ENCODE peak calls at places on chromosomes 3 and 15, in nine cellular contexts. N is transverse colon, Y is upper lobe of left lung, F is GM23338, D is breast epithelium, U is K562, I is HL-60, B is spleen, J is sigmoid colon. K is an unnamed sample.

GRCh38 chr3:23480324-23480704 is 277.2 kb downstream of the UBE2E2 start:
- DNase-seq in F (no peak), J (no peak), D (no peak), N (no peak), U (no peak), I (no peak), Y (no peak), B (no peak), K (no peak)

GRCh38 chr3:169923189-169923588 is 11.8 kb downstream of the SAMD7 start:
- DNase-seq in Y (peak), D (no peak), N (peak), I (no peak), U (no peak), B (no peak), F (no peak), J (no peak), K (no peak)

GRCh38 chr15:40238481-40238926 is 359 bp upstream of the PAK6 start:
- DNase-seq in F (peak), B (no peak), Y (no peak), U (peak), D (no peak), N (no peak), I (no peak), J (peak), K (no peak)

GRCh38 chr3:119181765-119182164 is 8.4 kb downstream of the UPK1B start:
- DNase-seq in Y (no peak), J (no peak), N (no peak), B (no peak), U (no peak), I (no peak), F (peak), D (no peak), K (no peak)

GRCh38 chr3:165640970-165641369 is 196.3 kb downstream of the BCHE start:
- DNase-seq in I (no peak), F (no peak), U (no peak), N (no peak), B (no peak), D (no peak), J (no peak), Y (no peak), K (no peak)

GRCh38 chr3:158742861-158743260 is 10.6 kb upstream of the RARRES1 start:
- DNase-seq in J (no peak), N (no peak), I (no peak), B (no peak), U (no peak), F (no peak), D (no peak), Y (no peak), K (no peak)

GRCh38 chr15:92545996-92546395 is 109.6 kb downstream of the FAM174B start:
- DNase-seq in B (no peak), J (no peak), D (no peak), N (no peak), F (no peak), Y (no peak), U (no peak), I (no peak), K (no peak)

GRCh38 chr15:54722342-54722986 is 474.3 kb downstream of the RSL24D1 start:
- DNase-seq in Y (no peak), J (no peak), F (no peak), N (no peak), U (no peak), B (no peak), D (no peak), I (no peak), K (no peak)

GRCh38 chr3:56819016-56819809 is 17.5 kb upstream of the ARHGEF3 start:
- DNase-seq in F (no peak), Y (no peak), J (no peak), B (no peak), N (no peak), D (no peak), I (no peak), U (no peak), K (no peak)

GRCh38 chr3:53585042-53585441 is 90.6 kb downstream of the CACNA1D start:
- DNase-seq in Y (no peak), D (no peak), B (no peak), N (no peak), I (no peak), U (no peak), F (no peak), J (no peak), K (no peak)

GRCh38 chr3:185204894-185205293 is 49.0 kb downstream of the EHHADH start:
- DNase-seq in D (no peak), Y (no peak), J (no peak), B (no peak), F (no peak), U (no peak), N (no peak), I (no peak), K (no peak)

GRCh38 chr3:152357587-152357986 is 88.9 kb downstream of the MBNL1 start:
- DNase-seq in J (no peak), B (no peak), N (no peak), Y (no peak), I (no peak), F (no peak), D (no peak), U (no peak), K (no peak)

GRCh38 chr3:31132132-31132769 is 237.8 kb upstream of the GADL1 start:
- DNase-seq in I (no peak), J (no peak), Y (no peak), D (no peak), N (no peak), B (no peak), F (peak), U (peak), K (no peak)

GRCh38 chr15:83379574-83379973 is 67.6 kb upstream of the SH3GL3 start:
- DNase-seq in Y (no peak), D (no peak), B (no peak), U (no peak), F (peak), I (no peak), N (no peak), J (no peak), K (no peak)

GRCh38 chr15:82103500-82103899 is 57.7 kb upstream of the MEX3B start:
- DNase-seq in J (no peak), Y (no peak), I (no peak), D (no peak), B (no peak), U (no peak), N (no peak), F (no peak), K (no peak)

GRCh38 chr15:38024293-38025091 is 90.1 kb downstream of the TMCO5A start:
- DNase-seq in B (no peak), N (no peak), F (no peak), I (no peak), D (no peak), U (no peak), J (no peak), Y (no peak), K (no peak)

GRCh38 chr3:185362850-185363661 is at the start of gene MAP3K13:
- DNase-seq in I (peak), U (peak), B (peak), J (peak), Y (peak), F (peak), D (peak), N (peak), K (peak)

GRCh38 chr15:82571722-82572222 is 31.5 kb upstream of the RPS17 start:
- DNase-seq in B (no peak), I (no peak), F (peak), D (peak), N (peak), J (peak), U (peak), Y (peak), K (peak)

GRCh38 chr3:29430558-29430971 is 149.7 kb downstream of the RBMS3 start:
- DNase-seq in F (peak), U (no peak), D (no peak), B (no peak), N (no peak), Y (no peak), I (no peak), J (no peak), K (no peak)

GRCh38 chr15:77032647-77033416 is 37.9 kb downstream of the PSTPIP1 start:
- DNase-seq in D (peak), B (peak), J (peak), I (no peak), N (peak), U (no peak), F (no peak), Y (peak), K (no peak)

GRCh38 chr3:39146083-39146501 is 7.3 kb downstream of the CSRNP1 start:
- DNase-seq in D (no peak), B (no peak), Y (peak), U (no peak), I (no peak), J (peak), N (peak), F (no peak), K (peak)

GRCh38 chr3:107199962-107200465 is 177.2 kb upstream of the CCDC54 start:
- DNase-seq in D (no peak), B (no peak), N (no peak), I (no peak), U (no peak), F (no peak), J (no peak), Y (no peak), K (no peak)

GRCh38 chr15:67163180-67163579 is 91.3 kb downstream of the AAGAB start:
- DNase-seq in U (no peak), J (peak), N (no peak), I (no peak), F (no peak), B (no peak), Y (no peak), D (no peak), K (no peak)

GRCh38 chr3:28752290-28752689 is 403.7 kb upstream of the AZI2 start:
- DNase-seq in I (no peak), N (no peak), J (no peak), Y (no peak), B (no peak), D (no peak), U (no peak), F (no peak), K (no peak)

GRCh38 chr15:41936155-41936554 is 36.2 kb downstream of the EHD4 start:
- DNase-seq in U (no peak), D (no peak), Y (no peak), N (no peak), B (no peak), I (no peak), F (no peak), J (peak), K (no peak)

GRCh38 chr3:69458798-69459197 is 72.9 kb upstream of the FRMD4B start:
- DNase-seq in Y (no peak), B (no peak), I (no peak), J (no peak), F (no peak), U (no peak), N (no peak), D (no peak), K (no peak)

GRCh38 chr3:87997298-87997697 is 61.5 kb downstream of the CGGBP1 start:
- DNase-seq in U (no peak), Y (peak), B (no peak), J (no peak), D (no peak), I (no peak), N (peak), F (no peak), K (no peak)

GRCh38 chr3:50584391-50584790 is 15.1 kb downstream of the HEMK1 start:
- DNase-seq in U (no peak), J (no peak), I (no peak), B (no peak), F (peak), D (no peak), N (no peak), Y (no peak), K (no peak)

GRCh38 chr3:139302084-139302800 is 41.6 kb upstream of the MRPS22 start:
- DNase-seq in J (no peak), U (no peak), F (no peak), I (no peak), Y (no peak), N (no peak), B (peak), D (peak), K (peak)

GRCh38 chr3:187714404-187714979 is 12.1 kb upstream of the RTP2 start:
- DNase-seq in I (peak), Y (peak), J (peak), D (peak), N (peak), F (peak), U (peak), B (no peak), K (no peak)

GRCh38 chr15:89654847-89655805 is at the start of gene KIF7:
- DNase-seq in B (no peak), F (peak), I (no peak), N (no peak), Y (no peak), J (peak), U (peak), D (no peak), K (peak)

GRCh38 chr3:168616901-168617300 is 521.2 kb upstream of the GOLIM4 start:
- DNase-seq in B (no peak), I (no peak), J (no peak), U (no peak), N (no peak), Y (no peak), F (peak), D (no peak), K (no peak)

GRCh38 chr3:139325551-139325950 is 18.3 kb upstream of the MRPS22 start:
- DNase-seq in D (no peak), J (no peak), I (no peak), B (no peak), F (no peak), U (no peak), N (no peak), Y (no peak), K (peak)

GRCh38 chr15:65213241-65213640 is 2.0 kb upstream of the CILP start:
- DNase-seq in U (no peak), D (no peak), F (no peak), B (no peak), N (no peak), J (peak), I (no peak), Y (no peak), K (no peak)

GRCh38 chr3:179093807-179094206 is 22.2 kb upstream of the ZMAT3 start:
- DNase-seq in U (no peak), J (no peak), D (no peak), B (no peak), N (no peak), F (peak), Y (no peak), I (no peak), K (no peak)

GRCh38 chr3:155078959-155079794 is 942 bp upstream of the MME start:
- DNase-seq in N (no peak), I (no peak), J (no peak), U (peak), Y (no peak), F (peak), B (no peak), D (peak), K (no peak)

GRCh38 chr3:119173325-119173724 is at the start of gene UPK1B:
- DNase-seq in I (no peak), J (no peak), Y (no peak), N (no peak), F (peak), U (peak), B (no peak), D (no peak), K (no peak)

GRCh38 chr3:159731254-159731653 is 257.4 kb upstream of the IL12A start:
- DNase-seq in B (no peak), U (no peak), I (no peak), N (no peak), Y (no peak), D (peak), F (no peak), J (no peak), K (no peak)

GRCh38 chr3:112126501-112126900 is 6.5 kb downstream of the GCSAM start:
- DNase-seq in N (no peak), I (no peak), U (no peak), J (no peak), Y (no peak), F (peak), B (no peak), D (no peak), K (no peak)

DNA sequence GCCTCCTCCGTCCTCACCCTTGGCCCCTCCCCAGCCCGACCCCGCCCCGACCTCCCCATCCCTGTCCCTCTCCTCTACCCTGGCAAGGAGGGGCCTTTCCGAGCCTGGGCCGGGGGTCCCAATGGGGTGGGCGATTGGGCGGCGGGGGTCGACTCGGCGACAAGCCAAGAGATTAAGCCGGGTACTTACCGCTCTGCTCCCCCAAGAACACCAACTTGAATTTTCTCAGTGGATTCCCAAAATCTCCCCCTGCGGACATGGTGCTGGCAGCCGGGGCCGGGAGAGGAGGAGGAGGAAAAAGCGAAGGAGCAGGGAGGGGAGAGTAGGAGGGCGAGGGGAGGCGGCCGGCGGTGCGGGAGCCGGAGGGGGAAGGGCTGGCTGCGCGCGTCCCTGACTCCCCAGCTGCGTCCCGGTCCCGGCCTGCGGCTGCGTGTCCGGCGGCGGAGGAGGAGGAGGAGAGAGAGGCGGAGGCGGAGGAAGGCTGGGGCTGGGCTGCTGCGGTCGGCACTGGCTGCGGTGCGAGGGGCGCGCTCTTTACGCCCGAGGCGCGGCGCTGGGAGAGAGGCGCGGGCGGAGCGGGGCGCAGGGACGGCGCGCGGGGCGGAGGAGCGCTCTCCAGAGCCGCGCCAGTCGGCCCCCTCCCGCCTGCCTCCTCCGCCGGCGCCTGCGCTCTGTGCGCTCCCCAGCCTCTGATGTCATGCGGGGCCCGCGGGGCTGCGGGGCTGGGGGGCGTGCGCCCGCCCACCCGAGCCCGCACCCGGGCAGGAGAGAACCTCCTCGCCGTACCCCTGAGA is at the start of gene RAB6B:
- DNase-seq in U (peak), Y (no peak), F (peak), J (no peak), D (no peak), I (peak), N (no peak), B (no peak), K (no peak)
- TF ChIP-seq POLR2AphosphoS5 in U (no peak), Y (no peak), F (no peak), J (no peak), D (no peak), I (no peak), N (no peak), B (no peak), K (no peak)

GRCh38 chr15:25859838-25860645 is 3.1 kb downstream of the ATP10A start:
- DNase-seq in Y (peak), U (no peak), J (peak), D (peak), I (no peak), B (no peak), F (no peak), N (no peak), K (no peak)
- TF ChIP-seq POLR2AphosphoS5 in Y (no peak), U (no peak), J (peak), D (peak), I (no peak), B (peak), F (no peak), N (no peak), K (no peak)

DNA sequence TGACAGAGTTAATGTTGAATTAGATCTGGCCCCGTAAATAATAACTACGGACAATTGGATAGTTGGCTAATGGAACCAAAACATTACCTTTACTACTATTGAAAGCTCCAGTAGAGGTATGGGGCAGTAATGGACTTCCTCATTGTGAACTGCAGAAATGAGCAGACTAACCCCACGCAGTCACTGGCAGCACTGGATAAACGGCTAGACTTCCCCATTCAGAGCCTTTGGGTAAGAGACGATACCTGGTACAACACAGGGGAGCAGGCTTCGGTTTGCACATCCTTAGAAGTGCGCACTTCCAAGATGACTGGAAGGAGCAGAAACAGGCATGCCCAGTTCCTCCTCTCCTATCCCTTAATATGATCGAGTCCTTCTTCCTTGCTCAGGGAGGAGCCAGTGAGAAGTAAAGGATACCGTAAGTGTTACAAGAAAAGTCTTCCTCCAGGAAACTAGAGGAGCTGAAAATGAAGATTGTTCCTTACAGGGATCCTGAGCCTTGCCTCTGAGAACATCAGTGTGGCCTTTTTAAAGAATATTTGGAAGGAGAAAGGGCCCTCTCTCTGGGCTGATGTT is 100.5 kb upstream of the NECTIN3 start:
- DNase-seq in N (no peak), J (no peak), U (no peak), I (no peak), D (no peak), B (peak), F (no peak), Y (no peak), K (no peak)
- TF ChIP-seq POLR2AphosphoS5 in N (no peak), J (no peak), U (no peak), I (no peak), D (no peak), B (no peak), F (no peak), Y (no peak), K (no peak)

GRCh38 chr3:133452603-133453313 is 52.9 kb downstream of the BFSP2 start:
- DNase-seq in J (no peak), U (no peak), I (no peak), B (no peak), N (no peak), Y (no peak), D (no peak), F (no peak), K (no peak)
- TF ChIP-seq POLR2AphosphoS5 in J (no peak), U (no peak), I (no peak), B (no peak), N (no peak), Y (no peak), D (no peak), F (no peak), K (no peak)

GRCh38 chr15:63891079-63891762 is 57.5 kb upstream of the HERC1 start:
- DNase-seq in U (peak), D (peak), I (peak), B (peak), Y (peak), J (peak), F (peak), N (peak), K (peak)
- TF ChIP-seq POLR2AphosphoS5 in U (no peak), D (no peak), I (no peak), B (peak), Y (no peak), J (no peak), F (no peak), N (no peak), K (no peak)

DNA sequence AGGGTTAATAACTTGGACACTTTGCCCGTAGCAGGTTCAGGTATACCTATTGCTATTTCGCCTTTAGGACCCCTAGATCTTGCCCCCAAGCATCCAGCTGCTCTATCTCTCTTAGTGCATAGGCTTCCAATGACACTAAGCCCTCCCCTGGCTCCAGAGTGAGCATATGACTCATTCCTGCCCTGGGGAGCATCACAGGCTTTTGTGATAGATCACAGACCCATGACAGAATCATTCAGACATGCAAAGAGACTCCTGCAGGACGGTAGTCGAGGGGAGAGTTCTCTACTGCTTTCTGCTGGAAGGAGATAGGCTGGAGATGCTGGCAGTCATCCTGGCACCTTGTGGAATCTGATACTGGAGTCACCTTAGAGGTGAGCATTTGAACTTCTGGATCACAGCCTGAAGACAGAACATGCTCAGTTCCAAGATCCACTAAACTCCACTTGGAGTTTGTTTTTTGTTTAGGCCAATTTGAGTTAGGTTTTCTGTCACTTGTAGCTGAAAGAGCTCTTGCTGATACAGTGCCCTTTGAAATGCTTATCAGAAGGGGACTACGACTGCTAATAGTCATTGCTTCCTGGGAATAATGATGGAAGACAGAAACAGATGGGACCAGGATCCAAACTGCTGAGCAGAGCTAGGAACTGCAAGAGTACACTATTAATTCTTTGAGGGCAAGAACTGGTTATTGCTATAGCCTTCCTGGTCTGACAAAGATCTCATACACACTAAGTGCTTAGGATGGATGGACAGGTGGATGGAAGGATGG is 11.0 kb downstream of the LYSMD2 start:
- DNase-seq in Y (no peak), F (peak), D (no peak), N (peak), B (no peak), I (no peak), U (peak), J (peak), K (no peak)
- TF ChIP-seq POLR2AphosphoS5 in Y (no peak), F (no peak), D (peak), N (peak), B (peak), I (no peak), U (no peak), J (peak), K (no peak)